ENCODE peak calls at places on chromosome 6, in ten cellular contexts. V is ascending aorta; T is hippocampal formation; P is lung microvascular endothelial cell; R is EH; K is activated T-cell treated with anti-CD3 and anti-CD28 coated beads, Interleukin-2, amount 50 U/mL, for 4 hours; S is SW480; I is KBM-7; A is GF-D8; B is GM12892. G is an unnamed sample.
A peak's percentile ranks its signal among the peaks of the same experiment; 100 is the strongest.

GRCh38 chr6:75381878-75382633 is 97.5 kb upstream of the TMEM30A start:
- DNase-seq in R (peak; percentile 57), K (no peak), B (no peak), A (no peak), S (no peak), I (no peak), V (no peak), P (peak; percentile 68), T (no peak), G (no peak)

GRCh38 chr6:13011612-13012146 is 295.1 kb downstream of the PHACTR1 start:
- DNase-seq in B (no peak), K (no peak), R (no peak), S (no peak), T (no peak), I (no peak), V (no peak), A (no peak), P (no peak), G (no peak)

GRCh38 chr6:17280552-17281090 is 540 bp upstream of the RBM24 start:
- DNase-seq in A (no peak), K (no peak), R (peak; percentile 63), I (no peak), B (no peak), P (peak; percentile 7), T (no peak), S (no peak), V (peak; percentile 71), G (no peak)

GRCh38 chr6:71038966-71039365 is 82.1 kb upstream of the B3GAT2 start:
- DNase-seq in K (no peak), A (no peak), R (no peak), I (no peak), B (no peak), T (no peak), S (no peak), V (no peak), P (no peak), G (no peak)

GRCh38 chr6:165737396-165737795 is 74.4 kb upstream of the PDE10A start:
- DNase-seq in K (no peak), S (no peak), B (no peak), R (no peak), T (no peak), I (no peak), P (no peak), V (no peak), A (no peak), G (no peak)

GRCh38 chr6:15962449-15962764 is 166.5 kb upstream of the MYLIP start:
- DNase-seq in P (peak; percentile 94), B (no peak), A (no peak), I (peak; percentile 32), V (no peak), R (peak; percentile 93), S (no peak), K (no peak), T (no peak), G (no peak)

GRCh38 chr6:2764610-2765165 is 505 bp upstream of the WRNIP1 start:
- DNase-seq in T (no peak), K (peak; percentile 54), B (peak; percentile 24), P (peak; percentile 85), R (peak; percentile 76), S (peak; percentile 72), A (peak; percentile 59), I (no peak), V (peak; percentile 82), G (peak; percentile 43)

GRCh38 chr6:136114661-136115060 is 135.4 kb downstream of the MTFR2 start:
- DNase-seq in I (no peak), S (no peak), K (no peak), A (no peak), P (no peak), T (no peak), R (no peak), V (no peak), B (no peak), G (no peak)

GRCh38 chr6:79257381-79258205 is 23.1 kb upstream of the HMGN3 start:
- DNase-seq in K (no peak), A (no peak), V (no peak), P (no peak), R (peak; percentile 30), I (no peak), S (no peak), T (no peak), B (no peak), G (no peak)

GRCh38 chr6:24861934-24862333 is 63.2 kb upstream of the ARMH2 start:
- DNase-seq in V (no peak), S (no peak), B (no peak), I (peak; percentile 57), A (no peak), K (no peak), P (no peak), T (no peak), R (no peak), G (no peak)

GRCh38 chr6:22108199-22108598 is 188.6 kb downstream of the PRL start:
- DNase-seq in S (no peak), K (no peak), V (no peak), B (no peak), R (no peak), T (no peak), I (no peak), P (no peak), A (no peak), G (no peak)

GRCh38 chr6:6884193-6884627 is 223.6 kb upstream of the RREB1 start:
- DNase-seq in T (no peak), S (no peak), V (no peak), A (no peak), P (no peak), R (peak; percentile 39), K (no peak), I (no peak), B (no peak), G (no peak)

GRCh38 chr6:90537027-90537426 is 49.8 kb downstream of the MAP3K7 start:
- DNase-seq in I (no peak), R (peak; percentile 66), A (no peak), T (no peak), B (no peak), P (peak; percentile 3), V (no peak), S (no peak), K (no peak), G (no peak)

GRCh38 chr6:155333414-155333813 is 19.1 kb upstream of the TFB1M start:
- DNase-seq in B (no peak), V (no peak), A (no peak), P (no peak), S (no peak), K (no peak), I (no peak), T (no peak), R (no peak), G (no peak)

G was measured in substantia nigra.